ENCODE peak calls at places on chromosomes 11 and 22, in five cellular contexts. One of them, this sample, is unnamed.

GRCh38 chr11:46896719-46897406 is 21.5 kb downstream of the LRP4 start:
- DNase-seq in right lobe of liver: no peak
- DNase-seq in IMR-90: peak; percentile 37
- DNase-seq in progenitor cell of endocrine pancreas: no peak
- DNase-seq in esophagus squamous epithelium: no peak
- DNase-seq in this sample: no peak

GRCh38 chr11:97683733-97684132 is 1293.9 kb downstream of the JRKL start:
- DNase-seq in right lobe of liver: no peak
- DNase-seq in IMR-90: no peak
- DNase-seq in progenitor cell of endocrine pancreas: no peak
- DNase-seq in esophagus squamous epithelium: no peak
- DNase-seq in this sample: no peak

GRCh38 chr11:73321342-73322110 is 13.4 kb downstream of the ARHGEF17 start:
- DNase-seq in right lobe of liver: no peak
- DNase-seq in IMR-90: peak; percentile 84
- DNase-seq in progenitor cell of endocrine pancreas: no peak
- DNase-seq in esophagus squamous epithelium: no peak
- DNase-seq in this sample: no peak

GRCh38 chr11:97614571-97614970 is 1224.8 kb downstream of the JRKL start:
- DNase-seq in right lobe of liver: no peak
- DNase-seq in IMR-90: peak; percentile 1
- DNase-seq in progenitor cell of endocrine pancreas: no peak
- DNase-seq in esophagus squamous epithelium: no peak
- DNase-seq in this sample: no peak

GRCh38 chr11:114291847-114292680 is 4.1 kb upstream of the NNMT start:
- DNase-seq in right lobe of liver: no peak
- DNase-seq in IMR-90: peak; percentile 85
- DNase-seq in progenitor cell of endocrine pancreas: no peak
- DNase-seq in esophagus squamous epithelium: no peak
- DNase-seq in this sample: no peak

GRCh38 chr11:26842458-26842841 is 120.6 kb upstream of the SLC5A12 start:
- DNase-seq in right lobe of liver: no peak
- DNase-seq in IMR-90: peak; percentile 8
- DNase-seq in progenitor cell of endocrine pancreas: no peak
- DNase-seq in esophagus squamous epithelium: no peak
- DNase-seq in this sample: no peak

GRCh38 chr11:62340269-62340901 is 3.1 kb downstream of the ASRGL1 start:
- DNase-seq in right lobe of liver: peak; percentile 61
- DNase-seq in IMR-90: peak; percentile 45
- DNase-seq in progenitor cell of endocrine pancreas: no peak
- DNase-seq in esophagus squamous epithelium: no peak
- DNase-seq in this sample: no peak

GRCh38 chr22:25899566-25899965 is 157.6 kb downstream of the MYO18B start:
- DNase-seq in right lobe of liver: no peak
- DNase-seq in IMR-90: no peak
- DNase-seq in progenitor cell of endocrine pancreas: no peak
- DNase-seq in esophagus squamous epithelium: no peak
- DNase-seq in this sample: no peak

GRCh38 chr11:131618203-131618602 is 247.8 kb downstream of the NTM start:
- DNase-seq in right lobe of liver: no peak
- DNase-seq in IMR-90: no peak
- DNase-seq in progenitor cell of endocrine pancreas: no peak
- DNase-seq in esophagus squamous epithelium: no peak
- DNase-seq in this sample: no peak

GRCh38 chr11:10622957-10623787 is 54.7 kb upstream of the LYVE1 start:
- DNase-seq in right lobe of liver: no peak
- DNase-seq in IMR-90: no peak
- DNase-seq in progenitor cell of endocrine pancreas: no peak
- DNase-seq in esophagus squamous epithelium: no peak
- DNase-seq in this sample: no peak

GRCh38 chr22:27639180-27640086 is 162.1 kb downstream of the MN1 start:
- DNase-seq in right lobe of liver: no peak
- DNase-seq in IMR-90: no peak
- DNase-seq in progenitor cell of endocrine pancreas: no peak
- DNase-seq in esophagus squamous epithelium: no peak
- DNase-seq in this sample: peak; percentile 44

GRCh38 chr11:8345179-8345578 is 81.5 kb upstream of the LMO1 start:
- DNase-seq in right lobe of liver: no peak
- DNase-seq in IMR-90: no peak
- DNase-seq in progenitor cell of endocrine pancreas: no peak
- DNase-seq in esophagus squamous epithelium: no peak
- DNase-seq in this sample: no peak

GRCh38 chr22:24894998-24895397 is 51.5 kb downstream of the LHFPL7 start:
- DNase-seq in right lobe of liver: peak; percentile 83
- DNase-seq in IMR-90: no peak
- DNase-seq in progenitor cell of endocrine pancreas: no peak
- DNase-seq in esophagus squamous epithelium: no peak
- DNase-seq in this sample: no peak

GRCh38 chr11:61162092-61162935 is 1.1 kb upstream of the VPS37C start:
- DNase-seq in right lobe of liver: no peak
- DNase-seq in IMR-90: peak; percentile 44
- DNase-seq in progenitor cell of endocrine pancreas: no peak
- DNase-seq in esophagus squamous epithelium: no peak
- DNase-seq in this sample: no peak

GRCh38 chr22:27253108-27253507 is 548.4 kb downstream of the MN1 start:
- DNase-seq in right lobe of liver: no peak
- DNase-seq in IMR-90: no peak
- DNase-seq in progenitor cell of endocrine pancreas: no peak
- DNase-seq in esophagus squamous epithelium: no peak
- DNase-seq in this sample: no peak

GRCh38 chr11:12220305-12220704 is 109.9 kb downstream of the MICAL2 start:
- DNase-seq in right lobe of liver: peak; percentile 86
- DNase-seq in IMR-90: no peak
- DNase-seq in progenitor cell of endocrine pancreas: no peak
- DNase-seq in esophagus squamous epithelium: no peak
- DNase-seq in this sample: no peak

GRCh38 chr22:35684270-35684700 is 33.4 kb upstream of the APOL5 start:
- DNase-seq in right lobe of liver: no peak
- DNase-seq in IMR-90: peak; percentile 38
- DNase-seq in progenitor cell of endocrine pancreas: no peak
- DNase-seq in esophagus squamous epithelium: no peak
- DNase-seq in this sample: no peak

GRCh38 chr11:69165775-69166174 is 10.0 kb downstream of the SMIM38 start:
- DNase-seq in right lobe of liver: no peak
- DNase-seq in IMR-90: no peak
- DNase-seq in progenitor cell of endocrine pancreas: no peak
- DNase-seq in esophagus squamous epithelium: no peak
- DNase-seq in this sample: no peak

GRCh38 chr11:7278314-7278917 is 26.7 kb downstream of the SYT9 start:
- DNase-seq in right lobe of liver: no peak
- DNase-seq in IMR-90: peak; percentile 34
- DNase-seq in progenitor cell of endocrine pancreas: no peak
- DNase-seq in esophagus squamous epithelium: no peak
- DNase-seq in this sample: no peak

GRCh38 chr22:41048791-41049717 is 43.3 kb upstream of the EP300 start:
- DNase-seq in right lobe of liver: no peak
- DNase-seq in IMR-90: peak; percentile 80
- DNase-seq in progenitor cell of endocrine pancreas: peak; percentile 21
- DNase-seq in esophagus squamous epithelium: no peak
- DNase-seq in this sample: no peak

GRCh38 chr11:65606876-65607613 is 7.0 kb downstream of the MAP3K11 start:
- DNase-seq in right lobe of liver: peak; percentile 70
- DNase-seq in IMR-90: peak; percentile 93
- DNase-seq in progenitor cell of endocrine pancreas: peak; percentile 67
- DNase-seq in esophagus squamous epithelium: peak; percentile 37
- DNase-seq in this sample: no peak

GRCh38 chr11:102267602-102268001 is 49.7 kb upstream of the BIRC3 start:
- DNase-seq in right lobe of liver: no peak
- DNase-seq in IMR-90: peak; percentile 81
- DNase-seq in progenitor cell of endocrine pancreas: no peak
- DNase-seq in esophagus squamous epithelium: no peak
- DNase-seq in this sample: no peak

GRCh38 chr22:21641417-21641794 is 696 bp upstream of the SDF2L1 start:
- DNase-seq in right lobe of liver: peak; percentile 62
- DNase-seq in IMR-90: peak; percentile 55
- DNase-seq in progenitor cell of endocrine pancreas: no peak
- DNase-seq in esophagus squamous epithelium: no peak
- DNase-seq in this sample: no peak

GRCh38 chr11:76686261-76687079 is 15.9 kb upstream of the LRRC32 start:
- DNase-seq in right lobe of liver: no peak
- DNase-seq in IMR-90: no peak
- DNase-seq in progenitor cell of endocrine pancreas: no peak
- DNase-seq in esophagus squamous epithelium: no peak
- DNase-seq in this sample: no peak

GRCh38 chr11:70328556-70328955 is 58.1 kb downstream of the PPFIA1 start:
- DNase-seq in right lobe of liver: no peak
- DNase-seq in IMR-90: no peak
- DNase-seq in progenitor cell of endocrine pancreas: no peak
- DNase-seq in esophagus squamous epithelium: no peak
- DNase-seq in this sample: no peak

GRCh38 chr11:10122337-10123197 is 171.5 kb downstream of the SBF2 start:
- DNase-seq in right lobe of liver: no peak
- DNase-seq in IMR-90: peak; percentile 57
- DNase-seq in progenitor cell of endocrine pancreas: no peak
- DNase-seq in esophagus squamous epithelium: no peak
- DNase-seq in this sample: no peak

GRCh38 chr11:101445761-101446160 is 138.0 kb downstream of the TRPC6 start:
- DNase-seq in right lobe of liver: no peak
- DNase-seq in IMR-90: no peak
- DNase-seq in progenitor cell of endocrine pancreas: no peak
- DNase-seq in esophagus squamous epithelium: no peak
- DNase-seq in this sample: no peak

GRCh38 chr11:94519478-94520084 is 7.3 kb downstream of the C11orf97 start:
- DNase-seq in right lobe of liver: no peak
- DNase-seq in IMR-90: peak; percentile 49
- DNase-seq in progenitor cell of endocrine pancreas: no peak
- DNase-seq in esophagus squamous epithelium: no peak
- DNase-seq in this sample: no peak

DNA sequence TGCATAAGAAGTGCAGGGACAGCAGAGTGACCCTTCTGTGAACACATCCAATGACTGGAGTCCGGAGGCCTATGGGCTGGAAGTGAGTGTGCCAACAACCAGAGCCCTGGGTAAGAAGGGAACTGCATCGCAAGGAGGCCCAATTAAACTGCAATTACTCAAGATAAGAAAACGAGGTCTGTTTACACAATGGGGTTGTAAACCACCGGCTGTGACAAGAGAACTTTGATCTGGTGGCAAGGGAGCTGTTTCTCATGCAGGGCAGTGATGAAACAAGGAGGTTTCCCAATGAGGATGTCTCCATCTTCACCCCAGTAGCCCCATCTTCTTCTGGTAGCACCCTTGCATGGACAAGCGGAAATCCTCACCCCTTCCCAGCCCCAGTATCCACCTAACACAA is 21.5 kb downstream of the ETS1 start:
- DNase-seq in right lobe of liver: no peak
- DNase-seq in IMR-90: no peak
- DNase-seq in progenitor cell of endocrine pancreas: peak; percentile 23
- DNase-seq in esophagus squamous epithelium: no peak
- DNase-seq in this sample: no peak
- TF ChIP-seq CTCF in right lobe of liver: no peak
- TF ChIP-seq CTCF in IMR-90: no peak
- TF ChIP-seq CTCF in progenitor cell of endocrine pancreas: peak; percentile 6
- TF ChIP-seq CTCF in esophagus squamous epithelium: no peak
- TF ChIP-seq CTCF in this sample: no peak

DNA sequence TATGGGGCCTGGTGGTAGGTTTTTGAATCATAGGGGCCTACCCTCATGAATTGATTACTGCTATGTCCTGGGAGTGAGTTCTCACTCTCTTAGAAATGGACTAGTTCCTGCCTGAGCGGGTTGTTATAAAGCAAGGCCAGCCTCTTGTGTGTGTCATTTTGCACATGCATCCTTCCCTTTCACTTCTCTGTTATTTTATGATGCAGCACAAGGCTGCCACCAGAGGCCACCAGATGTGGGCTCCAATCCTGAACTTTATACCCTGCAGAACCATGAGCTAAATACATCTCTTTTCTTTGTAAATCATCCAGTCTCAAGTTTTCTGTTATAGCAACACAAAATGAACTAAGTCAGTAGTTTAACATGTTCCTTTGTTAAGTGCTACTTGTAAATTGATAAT is 251.4 kb downstream of the BLID start:
- DNase-seq in right lobe of liver: no peak
- DNase-seq in IMR-90: no peak
- DNase-seq in progenitor cell of endocrine pancreas: no peak
- DNase-seq in esophagus squamous epithelium: no peak
- DNase-seq in this sample: no peak
- TF ChIP-seq CTCF in right lobe of liver: peak; percentile 24
- TF ChIP-seq CTCF in IMR-90: no peak
- TF ChIP-seq CTCF in progenitor cell of endocrine pancreas: no peak
- TF ChIP-seq CTCF in esophagus squamous epithelium: no peak
- TF ChIP-seq CTCF in this sample: peak; percentile 26

GRCh38 chr11:129281471-129282268 is 89.5 kb upstream of the ARHGAP32 start:
- DNase-seq in right lobe of liver: no peak
- DNase-seq in IMR-90: no peak
- DNase-seq in progenitor cell of endocrine pancreas: no peak
- DNase-seq in esophagus squamous epithelium: no peak
- DNase-seq in this sample: no peak
- TF ChIP-seq CTCF in right lobe of liver: no peak
- TF ChIP-seq CTCF in IMR-90: no peak
- TF ChIP-seq CTCF in progenitor cell of endocrine pancreas: no peak
- TF ChIP-seq CTCF in esophagus squamous epithelium: no peak
- TF ChIP-seq CTCF in this sample: no peak

GRCh38 chr22:22752556-22753477 is 108.4 kb downstream of the GGTLC2 start:
- DNase-seq in right lobe of liver: peak; percentile 77
- DNase-seq in IMR-90: peak; percentile 47
- DNase-seq in progenitor cell of endocrine pancreas: no peak
- DNase-seq in esophagus squamous epithelium: no peak
- DNase-seq in this sample: no peak

GRCh38 chr22:22754961-22755777 is 110.8 kb downstream of the GGTLC2 start:
- DNase-seq in right lobe of liver: no peak
- DNase-seq in IMR-90: no peak
- DNase-seq in progenitor cell of endocrine pancreas: no peak
- DNase-seq in esophagus squamous epithelium: no peak
- DNase-seq in this sample: no peak

GRCh38 chr22:22752199-22752555 is 107.8 kb downstream of the GGTLC2 start:
- DNase-seq in right lobe of liver: no peak
- DNase-seq in IMR-90: no peak
- DNase-seq in progenitor cell of endocrine pancreas: no peak
- DNase-seq in esophagus squamous epithelium: no peak
- DNase-seq in this sample: no peak

GRCh38 chr22:22754268-22754657 is 109.8 kb downstream of the GGTLC2 start:
- DNase-seq in right lobe of liver: no peak
- DNase-seq in IMR-90: no peak
- DNase-seq in progenitor cell of endocrine pancreas: no peak
- DNase-seq in esophagus squamous epithelium: no peak
- DNase-seq in this sample: no peak

DNA sequence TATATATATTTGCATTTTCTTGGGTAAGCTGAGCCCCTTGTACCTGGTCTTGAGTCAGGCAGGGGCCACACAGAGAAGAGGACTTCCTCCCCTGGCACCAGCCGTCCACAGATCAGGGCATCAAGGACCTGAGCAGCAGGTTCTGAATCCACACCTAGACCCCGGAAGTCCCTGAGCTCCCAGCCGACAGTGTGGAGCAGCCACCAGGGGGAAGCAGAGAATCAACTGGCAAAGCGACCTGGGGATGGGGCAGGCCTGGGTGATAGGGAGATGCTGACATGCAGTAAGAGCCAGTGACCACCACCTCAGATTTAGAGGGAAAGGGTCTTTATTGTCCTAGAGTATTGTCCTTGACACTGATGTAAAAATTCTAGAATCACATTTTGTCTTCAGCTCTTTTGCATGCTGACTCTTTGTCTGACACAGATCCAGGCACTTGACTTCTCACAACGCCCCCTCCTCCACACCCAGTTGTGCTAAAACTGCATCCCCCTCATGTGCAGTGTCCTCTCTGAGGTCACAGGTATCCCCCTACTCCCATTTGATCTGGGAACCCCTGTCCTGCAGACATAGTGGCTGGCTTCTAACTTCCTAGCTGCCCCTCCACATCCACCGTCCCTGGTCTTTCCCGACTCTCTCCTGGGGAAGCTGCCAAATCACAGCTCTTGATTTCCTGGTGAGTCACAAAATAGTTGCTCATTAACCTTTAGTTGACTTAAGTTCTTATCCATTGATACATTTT is 109.3 kb downstream of the GGTLC2 start:
- DNase-seq in right lobe of liver: peak; percentile 71
- DNase-seq in IMR-90: peak; percentile 21
- DNase-seq in progenitor cell of endocrine pancreas: peak; percentile 58
- DNase-seq in esophagus squamous epithelium: no peak
- DNase-seq in this sample: no peak
- TF ChIP-seq CTCF in right lobe of liver: peak; percentile 56
- TF ChIP-seq CTCF in IMR-90: peak; percentile 54
- TF ChIP-seq CTCF in progenitor cell of endocrine pancreas: peak; percentile 70
- TF ChIP-seq CTCF in esophagus squamous epithelium: peak; percentile 44
- TF ChIP-seq CTCF in this sample: peak; percentile 78